ENCODE peak calls at places on chromosome 10, in seven cellular contexts. E is activated T-helper 1 cell treated with anti-CD3 and anti-CD28 coated beads, Interleukin-12 subunit alpha, Interleukin-12 subunit beta, Interleukin-2, Interleukin-4 antibody, amounts not matched to agents 30 ng/mL and 10 ng/mL and 1 ng/mL, durations not matched to agents 14 hours and 24 hours and 36 hours; T is non-pigmented ciliary epithelial cell; X is CD8-positive, alpha-beta T cell; K is CD4-positive, CD25-positive, alpha-beta regulatory T cell; B is lower leg skin; W is AG04450. D is an unnamed sample.

GRCh38 chr10:13775786-13776780 is 189.3 kb downstream of the PRPF18 start:
- DNase-seq in E (no peak), B (no peak), X (no peak), W (peak), T (peak), K (no peak), D (no peak)

GRCh38 chr10:7027913-7028808 is 382.7 kb downstream of the SFMBT2 start:
- DNase-seq in W (peak), E (no peak), B (no peak), X (no peak), K (no peak), T (no peak), D (no peak)

GRCh38 chr10:26840938-26841732 is 19.6 kb downstream of the ABI1 start:
- DNase-seq in E (no peak), K (no peak), B (no peak), W (no peak), X (no peak), T (no peak), D (no peak)

GRCh38 chr10:133139561-133140065 is 20.4 kb upstream of the KNDC1 start:
- DNase-seq in W (no peak), T (no peak), K (no peak), E (no peak), B (no peak), X (no peak), D (no peak)

GRCh38 chr10:79981673-79982485 is 33.0 kb upstream of the SFTPD start:
- DNase-seq in K (no peak), B (peak), T (no peak), W (no peak), E (no peak), X (no peak), D (peak)

GRCh38 chr10:3409928-3410327 is 237.3 kb upstream of the PITRM1 start:
- DNase-seq in K (no peak), B (peak), T (no peak), W (no peak), X (no peak), E (no peak), D (no peak)

GRCh38 chr10:58755688-58756087 is 243.0 kb downstream of the BICC1 start:
- DNase-seq in K (no peak), E (no peak), B (no peak), X (no peak), T (peak), W (peak), D (no peak)

GRCh38 chr10:115772606-115773005 is 500.4 kb downstream of the GFRA1 start:
- DNase-seq in X (no peak), B (no peak), E (no peak), T (peak), K (no peak), W (peak), D (no peak)

GRCh38 chr10:80860719-80861118 is 323.0 kb downstream of the SH2D4B start:
- DNase-seq in K (no peak), B (no peak), X (no peak), T (no peak), W (no peak), E (no peak), D (no peak)

GRCh38 chr10:49161411-49161997 is 26.7 kb downstream of the TMEM273 start:
- DNase-seq in B (no peak), X (no peak), K (no peak), E (no peak), W (no peak), T (no peak), D (no peak)

GRCh38 chr10:132848951-132849545 is 63.1 kb upstream of the NKX6-2 start:
- DNase-seq in T (no peak), W (no peak), X (no peak), E (no peak), K (no peak), B (no peak), D (peak)

GRCh38 chr10:77004917-77005564 is 632.6 kb downstream of the KCNMA1 start:
- DNase-seq in K (no peak), W (peak), B (no peak), E (no peak), T (peak), X (no peak), D (peak)

GRCh38 chr10:14665304-14665703 is 109.4 kb downstream of the FAM107B start:
- DNase-seq in B (peak), E (no peak), X (no peak), K (no peak), T (no peak), W (no peak), D (no peak)

GRCh38 chr10:105807930-105808587 is 1167.0 kb downstream of the SORCS3 start:
- DNase-seq in X (no peak), W (no peak), E (no peak), B (no peak), T (no peak), K (no peak), D (no peak)

GRCh38 chr10:42754155-42755027 is 28.2 kb upstream of the BMS1 start:
- DNase-seq in X (no peak), B (peak), K (peak), T (no peak), W (no peak), E (no peak), D (peak)

D was measured in progenitor cell of endocrine pancreas.